ENCODE peak calls at places on chromosomes 7 and 10, in four cellular contexts. P is breast epithelium, S is GM12891, V is HepG2. F is an unnamed sample.

GRCh38 chr7:138935438-138936079 is 45.6 kb downstream of the KIAA1549 start:
- DNase-seq in P (no peak), S (no peak), V (no peak), F (no peak)

GRCh38 chr10:32976338-32976737 is 18.3 kb upstream of the ITGB1 start:
- DNase-seq in P (no peak), S (no peak), V (no peak), F (no peak)

GRCh38 chr7:40057292-40057691 is 77.1 kb downstream of the MPLKIP start:
- DNase-seq in P (no peak), S (no peak), V (no peak), F (no peak)

GRCh38 chr7:158258411-158259130 is 329.1 kb downstream of the PTPRN2 start:
- DNase-seq in P (no peak), S (no peak), V (no peak), F (no peak)

GRCh38 chr10:63901228-63901627 is 380.0 kb downstream of the REEP3 start:
- DNase-seq in P (no peak), S (no peak), V (no peak), F (no peak)

GRCh38 chr10:99859585-99859984 is 77.1 kb downstream of the ABCC2 start:
- DNase-seq in P (no peak), S (no peak), V (peak), F (no peak)

GRCh38 chr10:1534820-1535219 is 202.5 kb downstream of the ADARB2 start:
- DNase-seq in P (peak), S (no peak), V (no peak), F (no peak)

GRCh38 chr7:38909870-38910269 is 879 bp upstream of the VPS41 start:
- DNase-seq in P (no peak), S (no peak), V (no peak), F (no peak)

GRCh38 chr7:63046612-63047011 is 952.0 kb upstream of the ZNF722 start:
- DNase-seq in P (no peak), S (no peak), V (no peak), F (no peak)

GRCh38 chr7:5396999-5397656 is 26.5 kb downstream of the TNRC18 start:
- DNase-seq in P (peak), S (peak), V (peak), F (peak)

GRCh38 chr10:47048533-47048905 is 137.3 kb downstream of the PTPN20 start:
- DNase-seq in P (no peak), S (no peak), V (no peak), F (no peak)

GRCh38 chr7:12032146-12032545 is 178.9 kb upstream of the TMEM106B start:
- DNase-seq in P (no peak), S (no peak), V (no peak), F (no peak)

GRCh38 chr7:2993868-2994267 is 49.8 kb downstream of the CARD11 start:
- DNase-seq in P (no peak), S (no peak), V (no peak), F (peak)

GRCh38 chr7:96169439-96169838 is 152.5 kb downstream of the SLC25A13 start:
- DNase-seq in P (no peak), S (no peak), V (no peak), F (no peak)

GRCh38 chr7:121486590-121486989 is 90.5 kb upstream of the FAM3C start:
- DNase-seq in P (no peak), S (no peak), V (no peak), F (no peak)

GRCh38 chr10:131161087-131161486 is 150.4 kb downstream of the TCERG1L start:
- DNase-seq in P (no peak), S (no peak), V (no peak), F (no peak)

GRCh38 chr7:37320140-37320839 is 128.4 kb downstream of the ELMO1 start:
- DNase-seq in P (no peak), S (no peak), V (peak), F (no peak)

GRCh38 chr10:1179346-1180070 is 123.3 kb downstream of the WDR37 start:
- DNase-seq in P (peak), S (no peak), V (no peak), F (no peak)

GRCh38 chr10:49539320-49539885 is 482 bp upstream of the ERCC6 start:
- DNase-seq in P (no peak), S (peak), V (peak), F (peak)

GRCh38 chr7:26533163-26533562 is 241.5 kb downstream of the SNX10 start:
- DNase-seq in P (no peak), S (no peak), V (no peak), F (no peak)

GRCh38 chr10:115720121-115720520 is 552.9 kb downstream of the GFRA1 start:
- DNase-seq in P (no peak), S (no peak), V (no peak), F (no peak)

GRCh38 chr7:45882465-45882810 is 5.8 kb upstream of the IGFBP1 start:
- DNase-seq in P (no peak), S (no peak), V (peak), F (no peak)

GRCh38 chr10:18449631-18450030 is 201.8 kb downstream of the NSUN6 start:
- DNase-seq in P (no peak), S (no peak), V (no peak), F (no peak)

GRCh38 chr10:70144372-70145110 is 2.0 kb downstream of the TYSND1 start:
- DNase-seq in P (no peak), S (no peak), V (no peak), F (no peak)

GRCh38 chr10:88849224-88849623 is 2.4 kb downstream of the ANKRD22 start:
- DNase-seq in P (no peak), S (no peak), V (no peak), F (no peak)

GRCh38 chr10:93062499-93063216 is 2.1 kb downstream of the CYP26C1 start:
- DNase-seq in P (no peak), S (peak), V (no peak), F (no peak)

GRCh38 chr10:114613237-114613979 is 44.7 kb downstream of the ABLIM1 start:
- DNase-seq in P (no peak), S (no peak), V (peak), F (no peak)

GRCh38 chr7:149007146-149007545 is 21.2 kb downstream of the PDIA4 start:
- DNase-seq in P (no peak), S (no peak), V (no peak), F (no peak)

DNA sequence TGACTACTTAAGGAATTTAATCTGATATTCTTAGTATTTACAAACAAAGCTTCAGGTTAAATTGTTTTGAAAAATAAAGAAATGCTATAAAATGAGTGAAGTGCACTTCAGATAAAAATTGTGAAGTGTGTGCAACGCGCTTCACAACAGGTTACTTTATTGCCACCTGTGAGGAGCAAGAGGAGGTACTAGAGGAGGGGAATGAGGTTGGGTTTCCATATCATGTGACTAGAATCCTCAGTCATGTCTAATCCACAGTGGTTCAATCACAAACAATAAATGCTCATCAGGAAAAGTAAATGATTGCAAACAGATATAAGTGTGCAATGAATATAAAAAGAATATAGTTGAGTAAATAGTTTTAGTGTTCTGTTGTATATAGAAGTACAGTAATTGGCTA is 34.5 kb upstream of the CD36 start:
- DNase-seq in P (no peak), S (no peak), V (no peak), F (no peak)
- TF ChIP-seq POLR2A in P (no peak), S (no peak), V (no peak), F (no peak)

GRCh38 chr10:42691361-42692120 is 53.2 kb upstream of the ZNF33B start:
- DNase-seq in P (no peak), S (no peak), V (no peak), F (no peak)
- TF ChIP-seq POLR2AphosphoS5 in P (no peak), S (no peak), V (no peak), F (no peak)

GRCh38 chr7:73685311-73685710 is 1.9 kb downstream of the BUD23 start:
- DNase-seq in P (no peak), S (no peak), V (no peak), F (no peak)

GRCh38 chr7:73681031-73681430 is 2.2 kb downstream of the DNAJC30 start:
- DNase-seq in P (no peak), S (no peak), V (no peak), F (no peak)

GRCh38 chr7:73683916-73684693 is 708 bp downstream of the BUD23 start:
- DNase-seq in P (no peak), S (no peak), V (no peak), F (no peak)

GRCh38 chr7:73682745-73683055 is 553 bp downstream of the DNAJC30 start:
- DNase-seq in P (no peak), S (no peak), V (no peak), F (no peak)

DNA sequence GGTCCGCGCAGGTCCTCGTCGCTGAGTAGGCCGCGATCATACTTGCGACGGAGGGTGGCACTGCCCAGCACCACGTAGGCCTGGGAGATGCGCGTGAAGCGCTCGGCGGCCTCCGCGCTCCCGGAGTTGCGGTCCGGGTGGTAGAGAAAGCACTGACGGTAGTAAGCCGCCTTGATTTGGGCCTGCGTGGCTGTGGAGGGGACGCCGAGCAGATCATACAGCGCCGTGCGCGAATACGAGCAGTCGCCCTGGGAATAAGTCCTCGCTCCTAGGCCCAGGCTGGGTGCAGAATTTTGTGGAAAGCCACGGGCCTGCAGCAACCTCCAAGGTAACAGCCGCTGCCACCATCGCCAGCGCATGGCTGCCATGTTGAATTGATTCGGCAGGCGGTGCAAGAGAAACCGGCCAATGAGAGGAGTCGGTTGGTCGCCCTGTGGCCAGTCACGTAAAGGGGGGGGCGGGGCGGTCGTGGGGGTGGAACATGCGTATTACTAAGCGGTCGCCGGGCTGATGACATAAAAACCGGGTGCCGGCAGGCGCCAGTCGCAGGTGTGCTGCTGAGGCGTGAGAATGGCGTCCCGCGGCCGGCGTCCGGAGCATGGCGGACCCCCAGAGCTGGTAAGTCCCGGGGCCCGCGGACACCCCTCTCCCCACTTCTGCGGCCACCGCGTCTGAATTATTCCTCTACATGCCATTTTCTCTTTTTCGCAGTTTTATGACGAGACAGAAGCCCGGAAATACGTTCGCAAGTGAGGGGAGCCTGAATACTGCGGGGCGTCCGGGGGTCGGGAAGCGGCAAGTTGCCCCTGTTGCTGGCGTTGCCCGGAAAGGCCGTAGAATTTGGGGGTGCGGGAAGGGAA is at the start of the genes BUD23 and DNAJC30:
- DNase-seq in P (peak), S (peak), V (peak), F (peak)
- TF ChIP-seq POLR2A in P (peak), S (peak), V (peak), F (peak)

GRCh38 chr7:102413611-102414010 is 17.4 kb downstream of the PRKRIP1 start:
- DNase-seq in P (no peak), S (no peak), V (no peak), F (no peak)

GRCh38 chr7:102410918-102411317 is 14.8 kb downstream of the PRKRIP1 start:
- DNase-seq in P (no peak), S (no peak), V (no peak), F (no peak)

GRCh38 chr7:102410123-102410522 is 14.0 kb downstream of the PRKRIP1 start:
- DNase-seq in P (no peak), S (no peak), V (no peak), F (no peak)

GRCh38 chr7:102413071-102413470 is 16.9 kb downstream of the PRKRIP1 start:
- DNase-seq in P (no peak), S (no peak), V (no peak), F (no peak)

GRCh38 chr7:102412548-102412947 is 16.4 kb downstream of the PRKRIP1 start:
- DNase-seq in P (no peak), S (no peak), V (no peak), F (peak)
- TF ChIP-seq POLR2AphosphoS5 in P (no peak), S (no peak), V (no peak), F (peak)

GRCh38 chr7:131629203-131629871 is 72.9 kb upstream of the PODXL start:
- DNase-seq in P (no peak), S (no peak), V (no peak), F (no peak)
- TF ChIP-seq POLR2A in P (no peak), S (no peak), V (no peak), F (no peak)

DNA sequence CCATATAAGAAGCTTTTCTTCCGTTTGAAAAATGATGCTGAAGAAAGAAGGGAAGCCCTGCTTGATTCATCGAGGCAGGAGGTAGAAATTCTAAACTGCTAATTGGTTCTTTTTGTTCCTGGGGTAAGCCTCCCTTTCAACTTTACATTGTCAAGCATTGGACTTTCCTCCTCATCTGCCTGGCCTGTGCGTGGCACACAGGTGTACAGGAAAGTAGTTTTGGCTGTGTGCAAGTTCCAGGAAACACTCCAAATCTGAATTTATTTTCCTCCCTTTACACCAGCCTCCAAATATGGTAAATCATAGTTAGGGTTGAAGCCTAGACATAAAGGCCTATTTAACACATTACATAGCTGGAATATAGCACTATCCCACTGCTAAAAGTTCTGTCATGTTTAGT is 18.2 kb upstream of the RELN start:
- DNase-seq in P (no peak), S (no peak), V (no peak), F (no peak)
- TF ChIP-seq POLR2AphosphoS5 in P (no peak), S (no peak), V (no peak), F (no peak)

DNA sequence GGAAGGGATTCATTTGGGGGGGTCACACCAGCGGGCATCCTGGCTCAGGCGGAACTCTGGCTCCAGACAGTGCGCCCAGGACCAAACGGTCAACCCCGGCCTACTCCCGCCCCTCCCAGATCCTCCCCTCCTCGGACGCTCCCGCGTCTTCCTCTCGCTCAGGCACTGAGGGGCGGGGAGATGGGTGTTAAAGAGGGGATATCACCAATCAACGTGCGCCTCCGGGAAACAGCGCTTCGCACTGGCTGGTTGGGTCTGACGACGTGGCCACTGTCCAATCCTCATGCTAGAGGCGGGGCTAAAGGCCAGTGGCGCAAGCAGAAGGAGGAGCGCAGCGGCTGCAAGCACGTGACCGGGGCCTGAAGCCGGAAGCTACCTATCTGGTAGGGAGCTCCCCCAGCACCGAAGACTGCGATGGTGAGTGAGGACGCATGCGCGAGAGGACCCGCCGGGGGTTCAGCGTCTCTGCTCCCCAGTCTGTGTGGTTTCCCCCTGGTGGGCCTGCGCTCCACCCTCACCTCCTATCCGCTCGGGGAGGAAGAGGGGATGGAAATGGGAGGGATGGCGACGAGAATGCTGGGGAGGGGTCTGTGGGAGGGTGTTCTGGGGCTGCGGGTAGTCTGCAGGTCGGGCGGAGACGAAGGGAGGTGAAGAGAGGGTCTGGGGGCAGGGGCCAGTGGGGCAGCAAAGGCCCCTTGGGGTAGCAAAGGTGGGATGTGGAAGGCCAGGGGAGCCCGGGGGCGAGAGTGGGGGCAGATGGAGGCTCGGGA is at the start of gene LAMTOR4:
- DNase-seq in P (peak), S (peak), V (peak), F (peak)
- TF ChIP-seq POLR2A in P (peak), S (peak), V (no peak), F (peak)

GRCh38 chr10:97891497-97892167 is 42.0 kb downstream of the GOLGA7B start:
- DNase-seq in P (no peak), S (no peak), V (peak), F (no peak)
- TF ChIP-seq POLR2AphosphoS5 in P (no peak), S (no peak), V (no peak), F (no peak)

DNA sequence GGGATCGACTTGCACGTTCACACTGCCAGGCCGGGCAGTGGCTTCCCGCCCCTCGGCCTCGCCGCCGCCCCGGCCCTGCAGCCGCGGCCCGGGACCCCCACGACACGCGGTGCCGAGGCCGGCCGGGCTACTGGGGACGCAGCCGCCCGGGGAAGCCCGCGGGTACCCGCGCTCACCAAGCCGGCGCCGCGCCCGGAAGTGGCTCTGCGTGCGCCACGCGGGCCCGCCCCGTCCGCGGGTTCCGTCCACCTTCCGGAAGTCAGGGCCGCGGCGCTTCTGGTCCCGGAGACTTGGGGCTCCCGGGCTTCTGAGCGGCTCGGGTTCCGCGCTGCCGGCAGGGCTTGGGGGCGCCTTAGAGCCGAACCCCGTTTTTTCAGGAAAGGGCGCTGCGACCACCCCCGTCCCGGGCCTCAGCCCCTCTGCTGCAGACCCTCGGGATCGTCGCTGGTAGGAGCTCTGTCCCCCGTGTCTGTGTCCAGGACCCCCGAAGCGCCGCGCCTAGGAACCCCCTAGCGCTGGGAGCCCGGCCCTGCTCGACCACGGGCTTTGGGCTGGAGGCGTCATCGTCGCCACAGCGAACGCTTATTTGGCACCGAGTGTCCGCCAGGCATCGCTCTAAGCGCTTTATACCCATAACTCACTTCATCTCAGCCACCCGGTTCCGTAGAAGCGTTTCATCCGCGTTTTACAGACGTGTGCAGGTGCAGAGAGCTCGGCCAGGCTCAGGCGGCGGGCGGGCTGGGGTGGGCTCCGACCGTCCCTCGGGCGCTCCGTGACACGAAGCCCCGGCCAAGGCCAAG is at the start of gene PSMG3:
- DNase-seq in P (peak), S (peak), V (peak), F (peak)
- TF ChIP-seq POLR2A in P (peak), S (peak), V (peak), F (peak)

GRCh38 chr7:1533569-1534329 is 3.2 kb downstream of the MAFK start:
- DNase-seq in P (peak), S (peak), V (no peak), F (no peak)
- TF ChIP-seq POLR2AphosphoS5 in P (no peak), S (no peak), V (no peak), F (no peak)

F was measured in prostate gland.